ENCODE peak calls at places on chromosomes 7 and 10, in six cellular contexts. E, F, L, C, Y and V are unnamed samples. For H3K4me1 and H3K27me3, the result is how much of the 10 kb centered on the place peaks cover.

GRCh38 chr7:151000886-151001495 is 10.2 kb downstream of the NOS3 start:
- DNase-seq in F (no peak), Y (no peak), E (no peak), C (no peak), L (no peak), V (no peak)

GRCh38 chr10:87842776-87843497 is 20.4 kb downstream of the KLLN start:
- DNase-seq in Y (no peak), E (no peak), C (no peak), F (no peak), L (no peak), V (no peak)

GRCh38 chr7:27187702-27188665 is 3.0 kb upstream of the HOXA11 start:
- DNase-seq in L (no peak), E (peak), C (no peak), F (no peak), Y (peak), V (peak)

GRCh38 chr10:93995598-93996271 is 2.0 kb downstream of the PLCE1 start:
- DNase-seq in Y (no peak), E (no peak), F (no peak), L (no peak), C (no peak), V (no peak)

GRCh38 chr10:110224992-110225391 is 17.6 kb downstream of the MXI1 start:
- DNase-seq in C (no peak), E (no peak), Y (no peak), F (no peak), L (no peak), V (no peak)

GRCh38 chr7:149325248-149325647 is 63.3 kb downstream of the ZNF783 start:
- DNase-seq in F (no peak), E (no peak), Y (no peak), L (no peak), C (no peak), V (no peak)

GRCh38 chr7:115637123-115637522 is 393.4 kb downstream of the TFEC start:
- DNase-seq in Y (no peak), E (no peak), C (no peak), F (no peak), L (no peak), V (no peak)

GRCh38 chr10:13592306-13592705 is 5.5 kb downstream of the PRPF18 start:
- DNase-seq in C (no peak), F (no peak), Y (no peak), L (no peak), E (no peak), V (no peak)

GRCh38 chr10:83373659-83374058 is 765.6 kb upstream of the GHITM start:
- DNase-seq in E (no peak), F (no peak), Y (peak), L (no peak), C (no peak), V (no peak)

DNA sequence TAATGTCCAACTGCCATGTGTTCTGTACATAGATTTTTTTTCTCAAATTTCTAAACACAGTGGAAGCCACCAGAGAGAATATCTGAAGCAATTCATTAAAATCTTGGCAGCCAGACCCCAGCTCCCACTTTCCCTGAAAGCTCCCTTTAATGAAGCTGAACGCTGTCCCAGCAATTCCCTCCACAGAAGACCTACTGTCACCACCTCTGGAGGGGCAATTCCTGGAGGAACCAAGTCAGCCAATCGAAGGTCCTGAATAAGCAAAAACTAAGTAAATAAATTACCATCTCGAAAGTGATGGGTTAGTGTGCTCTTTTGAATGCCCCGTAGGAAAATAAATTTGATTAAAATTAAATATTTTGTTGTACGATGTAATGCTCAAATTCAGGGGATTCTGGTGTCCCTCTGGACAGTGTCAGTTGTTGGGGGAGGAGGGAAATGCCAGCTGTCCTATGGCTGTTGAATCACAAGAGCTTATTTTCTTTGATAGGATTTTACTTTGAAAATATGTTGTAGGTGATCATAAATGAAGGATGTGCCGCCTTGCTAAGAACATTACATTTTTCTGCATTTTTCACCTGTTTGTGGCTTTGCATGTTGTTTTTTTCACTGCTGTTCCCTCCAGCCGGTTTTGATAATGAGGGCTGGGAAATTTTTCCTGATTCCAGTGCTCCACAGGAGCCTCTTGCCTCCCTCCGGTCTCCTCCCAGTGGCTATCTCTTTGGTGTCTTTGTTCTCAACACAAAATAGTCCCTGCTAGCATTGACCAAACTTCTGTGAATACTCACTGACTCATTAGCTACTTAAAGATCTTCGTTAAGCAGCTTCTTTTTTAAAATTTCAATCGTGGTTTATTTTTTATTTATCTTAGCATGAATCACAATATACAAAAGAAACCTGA is 9.3 kb upstream of the GSAP start:
- DNase-seq in E (no peak), C (no peak), F (no peak), Y (peak), L (no peak), V (no peak)
- H3K4me1 ChIP-seq in E (under half), C (under half), F (under half), Y (under half), L (under half), V (under half)

GRCh38 chr10:74320717-74321116 is 169.7 kb downstream of the ADK start:
- DNase-seq in F (no peak), Y (no peak), E (no peak), C (no peak), L (no peak), V (no peak)
- H3K27me3 ChIP-seq in F (under half), Y (under half), E (under half), C (under half), L (under half), V (under half)

GRCh38 chr10:32050145-32050544 is 6.1 kb downstream of the KIF5B start:
- DNase-seq in E (no peak), F (no peak), Y (no peak), L (no peak), C (no peak), V (no peak)
- H3K4me1 ChIP-seq in E (half or more), F (half or more), Y (under half), L (half or more), C (half or more), V (under half)

GRCh38 chr10:75408512-75408881 is 6.9 kb upstream of the ZNF503 start:
- DNase-seq in E (no peak), C (no peak), Y (no peak), F (no peak), L (peak), V (no peak)
- H3K27me3 ChIP-seq in E (half or more), C (under half), Y (half or more), F (under half), L (under half), V (under half)

DNA sequence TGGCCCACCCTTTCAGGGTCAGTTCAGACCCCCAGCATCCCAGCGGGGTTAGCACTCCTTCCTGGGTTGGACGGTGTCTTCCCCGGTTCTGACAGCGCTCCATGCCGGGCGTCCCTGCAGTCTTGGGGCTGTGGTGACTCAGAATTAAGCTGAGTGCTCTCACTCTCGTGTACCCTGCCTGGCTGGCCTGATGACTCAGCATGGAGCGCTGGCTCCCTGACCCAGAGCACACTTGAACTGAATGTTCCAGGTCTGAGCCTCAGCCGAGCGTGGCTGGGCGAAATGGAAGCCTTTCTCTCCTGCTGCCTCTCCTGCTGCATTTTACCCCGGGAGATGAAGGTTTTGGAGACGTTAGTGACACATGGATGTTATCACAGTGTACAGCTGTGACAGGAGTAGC is 7.1 kb downstream of the BAG3 start:
- DNase-seq in E (peak), Y (peak), L (peak), C (no peak), F (no peak), V (peak)
- H3K4me1 ChIP-seq in E (half or more), Y (under half), L (half or more), C (half or more), F (half or more), V (half or more)

DNA sequence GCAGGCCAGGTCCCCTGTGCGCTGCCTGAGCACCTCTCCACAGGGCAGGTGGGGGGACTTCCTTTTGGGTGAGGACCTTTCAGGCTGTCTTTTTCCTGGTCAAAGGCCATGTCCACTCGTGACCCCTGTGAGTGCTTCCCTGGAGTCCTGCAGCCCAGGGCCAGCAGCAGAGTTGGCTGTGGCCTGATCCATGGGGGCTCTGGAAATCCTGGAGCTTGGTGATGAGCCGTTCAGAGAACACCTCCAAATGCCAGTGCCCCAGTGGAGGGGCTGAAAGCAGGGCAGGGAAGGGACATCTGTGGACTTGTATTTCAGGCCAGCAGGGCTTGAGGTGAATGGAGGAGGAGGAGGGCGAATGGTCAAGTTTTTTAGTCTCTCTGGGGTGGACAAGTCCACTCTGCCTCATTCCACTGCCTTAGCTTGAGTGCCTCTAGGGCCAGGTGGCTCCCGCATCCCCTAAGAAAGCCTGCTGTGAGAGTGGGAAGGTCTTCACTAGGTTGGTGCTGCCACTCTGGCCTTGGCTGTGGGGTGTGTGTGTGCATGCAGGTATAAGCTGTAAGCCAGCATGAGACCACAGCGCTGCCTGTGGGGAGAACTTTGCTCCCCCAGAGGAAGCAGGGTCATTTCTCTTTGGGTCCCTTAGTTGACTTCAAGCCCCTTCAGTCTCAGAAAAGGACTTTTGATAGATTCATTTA is 25.3 kb upstream of the PCBD1 start:
- DNase-seq in C (no peak), L (peak), E (no peak), Y (no peak), F (no peak), V (no peak)
- H3K27me3 ChIP-seq in C (under half), L (under half), E (under half), Y (under half), F (under half), V (under half)

GRCh38 chr7:47535704-47536628 is 45.9 kb downstream of the TNS3 start:
- DNase-seq in L (peak), Y (no peak), C (no peak), F (no peak), E (no peak), V (peak)
- H3K4me1 ChIP-seq in L (half or more), Y (under half), C (under half), F (under half), E (half or more), V (under half)